ENCODE peak calls at places on chromosome 22, in six cellular contexts. One of them, this sample, is unnamed.

GRCh38 chr22:45051946-45052345 is 42.1 kb upstream of the PHF21B start:
- DNase-seq in endothelial cell of umbilical vein: no peak
- DNase-seq in HepG2: no peak
- DNase-seq in A549: no peak
- DNase-seq in K562: no peak
- DNase-seq in GM12878: no peak
- DNase-seq in this sample: no peak

GRCh38 chr22:27991586-27992293 is 72.7 kb upstream of the PITPNB start:
- DNase-seq in A549: no peak
- DNase-seq in K562: no peak
- DNase-seq in endothelial cell of umbilical vein: no peak
- DNase-seq in HepG2: no peak
- DNase-seq in GM12878: no peak
- DNase-seq in this sample: no peak

GRCh38 chr22:41310336-41310735 is 9.0 kb downstream of the ZC3H7B start:
- DNase-seq in GM12878: no peak
- DNase-seq in A549: no peak
- DNase-seq in endothelial cell of umbilical vein: no peak
- DNase-seq in K562: no peak
- DNase-seq in HepG2: no peak
- DNase-seq in this sample: no peak

GRCh38 chr22:28873183-28873964 is 10.0 kb upstream of the ZNRF3 start:
- DNase-seq in A549: no peak
- DNase-seq in HepG2: no peak
- DNase-seq in GM12878: no peak
- DNase-seq in K562: peak; percentile 20
- DNase-seq in endothelial cell of umbilical vein: no peak
- DNase-seq in this sample: no peak

GRCh38 chr22:46072030-46072881 is 78.1 kb upstream of the PPARA start:
- DNase-seq in GM12878: no peak
- DNase-seq in A549: no peak
- DNase-seq in endothelial cell of umbilical vein: peak; percentile 55
- DNase-seq in HepG2: no peak
- DNase-seq in K562: no peak
- DNase-seq in this sample: peak; percentile 74

GRCh38 chr22:37485006-37485713 is 1.0 kb downstream of the MFNG start:
- DNase-seq in K562: no peak
- DNase-seq in GM12878: no peak
- DNase-seq in endothelial cell of umbilical vein: peak; percentile 76
- DNase-seq in A549: no peak
- DNase-seq in HepG2: no peak
- DNase-seq in this sample: no peak

GRCh38 chr22:38176170-38176741 is 5.4 kb downstream of the PLA2G6 start:
- DNase-seq in K562: no peak
- DNase-seq in endothelial cell of umbilical vein: peak; percentile 99
- DNase-seq in A549: no peak
- DNase-seq in HepG2: no peak
- DNase-seq in GM12878: peak; percentile 65
- DNase-seq in this sample: no peak

GRCh38 chr22:46996595-46997310 is 234.3 kb downstream of the TBC1D22A start:
- DNase-seq in endothelial cell of umbilical vein: peak; percentile 9
- DNase-seq in HepG2: peak; percentile 38
- DNase-seq in A549: peak; percentile 11
- DNase-seq in K562: peak; percentile 24
- DNase-seq in GM12878: no peak
- DNase-seq in this sample: no peak

GRCh38 chr22:35819421-35819820 is 101.7 kb downstream of the APOL5 start:
- DNase-seq in A549: no peak
- DNase-seq in endothelial cell of umbilical vein: no peak
- DNase-seq in K562: no peak
- DNase-seq in HepG2: peak; percentile 54
- DNase-seq in GM12878: no peak
- DNase-seq in this sample: no peak

GRCh38 chr22:46286006-46286405 is 10.7 kb upstream of the GTSE1 start:
- DNase-seq in endothelial cell of umbilical vein: no peak
- DNase-seq in HepG2: no peak
- DNase-seq in A549: no peak
- DNase-seq in K562: no peak
- DNase-seq in GM12878: no peak
- DNase-seq in this sample: no peak

GRCh38 chr22:50035131-50035881 is 22.7 kb upstream of the IL17REL start:
- DNase-seq in K562: no peak
- DNase-seq in A549: no peak
- DNase-seq in endothelial cell of umbilical vein: no peak
- DNase-seq in GM12878: no peak
- DNase-seq in HepG2: no peak
- DNase-seq in this sample: no peak

GRCh38 chr22:35630387-35630793 is 13.3 kb upstream of the MB start:
- DNase-seq in endothelial cell of umbilical vein: no peak
- DNase-seq in A549: peak; percentile 41
- DNase-seq in K562: no peak
- DNase-seq in HepG2: no peak
- DNase-seq in GM12878: no peak
- DNase-seq in this sample: no peak

GRCh38 chr22:21867528-21868266 is at the start of gene MAPK1:
- DNase-seq in endothelial cell of umbilical vein: peak; percentile 92
- DNase-seq in HepG2: peak; percentile 79
- DNase-seq in A549: peak; percentile 58
- DNase-seq in K562: peak; percentile 100
- DNase-seq in GM12878: peak; percentile 97
- DNase-seq in this sample: peak; percentile 95
- TF ChIP-seq CTCF in endothelial cell of umbilical vein: no peak
- TF ChIP-seq CTCF in HepG2: peak; percentile 72
- TF ChIP-seq CTCF in A549: no peak
- TF ChIP-seq CTCF in K562: no peak
- TF ChIP-seq CTCF in GM12878: no peak
- TF ChIP-seq CTCF in this sample: peak; percentile 12

GRCh38 chr22:39230261-39231196 is 14.3 kb downstream of the PDGFB start:
- DNase-seq in HepG2: peak; percentile 90
- DNase-seq in endothelial cell of umbilical vein: no peak
- DNase-seq in GM12878: no peak
- DNase-seq in K562: no peak
- DNase-seq in A549: no peak
- DNase-seq in this sample: no peak
- TF ChIP-seq MYC in HepG2: no peak
- TF ChIP-seq MYC in endothelial cell of umbilical vein: no peak
- TF ChIP-seq MYC in GM12878: no peak
- TF ChIP-seq MYC in K562: no peak
- TF ChIP-seq MYC in A549: no peak
- TF ChIP-seq MYC in this sample: no peak

GRCh38 chr22:48142388-48142787 is 1379.9 kb downstream of the TBC1D22A start:
- DNase-seq in K562: no peak
- DNase-seq in GM12878: no peak
- DNase-seq in endothelial cell of umbilical vein: no peak
- DNase-seq in HepG2: no peak
- DNase-seq in A549: no peak
- DNase-seq in this sample: no peak
- TF ChIP-seq CTCF in K562: no peak
- TF ChIP-seq CTCF in GM12878: no peak
- TF ChIP-seq CTCF in endothelial cell of umbilical vein: no peak
- TF ChIP-seq CTCF in HepG2: no peak
- TF ChIP-seq CTCF in A549: no peak
- TF ChIP-seq CTCF in this sample: no peak

DNA sequence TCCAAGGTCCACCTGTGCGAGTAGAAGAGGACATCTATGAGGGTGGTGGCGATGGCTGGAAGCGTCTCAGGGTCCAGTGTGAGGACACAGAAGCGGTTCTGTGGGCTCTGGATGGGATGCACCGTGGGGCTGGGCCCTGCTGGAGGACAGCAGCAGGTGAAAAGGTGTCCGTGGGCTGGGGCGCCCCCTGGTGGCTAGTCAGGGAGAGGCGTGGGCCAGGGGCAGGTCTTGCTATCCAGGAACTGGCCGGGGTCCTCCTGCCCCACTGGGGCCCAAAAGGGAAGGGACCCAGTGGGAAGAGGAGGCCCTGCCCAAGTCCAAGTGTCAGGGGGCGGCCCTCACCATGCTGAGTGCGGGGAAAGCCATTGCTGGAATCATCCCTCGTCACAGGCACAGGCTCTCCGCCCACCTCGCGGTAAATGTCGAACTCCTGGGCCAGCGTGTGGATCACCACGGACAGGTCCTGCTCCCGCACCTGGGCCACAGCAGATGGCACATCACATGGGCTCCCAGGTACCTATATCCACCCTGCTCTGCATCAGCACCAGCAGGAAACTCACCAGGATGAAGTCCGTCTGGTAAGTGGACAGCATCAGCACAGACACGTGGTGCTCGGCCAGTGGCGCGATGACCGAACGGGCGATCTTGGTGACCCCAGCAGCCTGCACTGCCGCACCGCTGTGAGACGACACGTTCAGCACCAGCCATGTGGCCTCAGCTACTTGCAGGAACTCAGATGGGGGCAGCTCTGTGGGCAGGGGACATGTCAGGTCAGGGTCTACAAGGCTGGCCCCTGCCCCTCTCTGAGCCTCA is 2.3 kb downstream of the CASTOR1 start:
- DNase-seq in HepG2: peak; percentile 45
- DNase-seq in K562: peak; percentile 78
- DNase-seq in GM12878: no peak
- DNase-seq in endothelial cell of umbilical vein: peak; percentile 61
- DNase-seq in A549: peak; percentile 67
- DNase-seq in this sample: peak; percentile 79
- TF ChIP-seq MYC in HepG2: peak; percentile 24
- TF ChIP-seq MYC in K562: peak; percentile 13
- TF ChIP-seq MYC in GM12878: no peak
- TF ChIP-seq MYC in endothelial cell of umbilical vein: no peak
- TF ChIP-seq MYC in A549: no peak
- TF ChIP-seq MYC in this sample: peak; percentile 21

GRCh38 chr22:19707347-19708322 is 6.7 kb upstream of the SEPTIN5 start:
- DNase-seq in A549: no peak
- DNase-seq in GM12878: no peak
- DNase-seq in K562: no peak
- DNase-seq in HepG2: no peak
- DNase-seq in endothelial cell of umbilical vein: no peak
- DNase-seq in this sample: no peak

GRCh38 chr22:19704355-19705015 is 9.8 kb upstream of the SEPTIN5 start:
- DNase-seq in K562: no peak
- DNase-seq in endothelial cell of umbilical vein: no peak
- DNase-seq in GM12878: no peak
- DNase-seq in A549: no peak
- DNase-seq in HepG2: no peak
- DNase-seq in this sample: no peak

GRCh38 chr22:19706661-19707151 is 7.6 kb upstream of the SEPTIN5 start:
- DNase-seq in HepG2: no peak
- DNase-seq in GM12878: no peak
- DNase-seq in A549: no peak
- DNase-seq in endothelial cell of umbilical vein: no peak
- DNase-seq in K562: no peak
- DNase-seq in this sample: peak; percentile 34

GRCh38 chr22:19703869-19704268 is 10.4 kb upstream of the SEPTIN5 start:
- DNase-seq in endothelial cell of umbilical vein: no peak
- DNase-seq in HepG2: no peak
- DNase-seq in A549: no peak
- DNase-seq in K562: no peak
- DNase-seq in GM12878: no peak
- DNase-seq in this sample: no peak

DNA sequence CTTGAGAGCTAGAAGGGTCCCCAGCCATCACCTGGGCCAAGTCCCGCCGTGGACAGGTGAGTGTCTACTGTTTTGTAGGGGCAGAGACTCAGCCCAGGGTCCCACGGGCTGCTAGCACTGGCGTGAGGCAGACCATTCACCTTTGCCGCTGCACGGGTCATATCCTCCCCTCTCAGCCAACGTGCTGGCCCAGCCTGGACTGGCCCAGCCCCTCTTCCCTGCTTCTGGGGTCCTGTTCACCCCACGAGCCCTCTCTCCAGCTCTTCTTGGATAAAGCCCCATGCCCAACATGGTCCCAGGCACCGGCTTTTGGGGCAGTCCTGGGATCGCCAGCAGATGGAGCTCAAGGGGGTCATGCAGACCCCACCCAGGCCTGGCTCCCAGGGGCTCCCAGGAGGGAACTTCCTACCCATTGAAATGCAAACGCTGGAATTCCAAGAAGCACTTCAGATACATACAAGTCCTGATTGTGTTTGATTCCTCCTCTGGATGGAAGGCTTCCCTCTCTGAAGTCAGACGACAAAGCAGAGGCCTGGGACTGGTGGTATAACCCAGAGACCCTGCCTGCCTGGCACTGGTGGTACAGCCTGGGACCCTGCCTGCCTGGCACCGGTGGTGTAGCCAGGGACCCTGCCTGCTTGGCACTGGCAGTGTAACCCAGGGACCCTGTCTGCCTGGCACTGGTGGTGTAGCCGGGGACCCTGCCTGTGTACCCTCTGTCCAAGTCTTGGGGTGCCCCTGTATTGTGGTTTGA is 8.9 kb upstream of the SEPTIN5 start:
- DNase-seq in HepG2: no peak
- DNase-seq in endothelial cell of umbilical vein: no peak
- DNase-seq in GM12878: no peak
- DNase-seq in A549: no peak
- DNase-seq in K562: peak; percentile 43
- DNase-seq in this sample: no peak
- TF ChIP-seq CTCF in HepG2: peak; percentile 13
- TF ChIP-seq CTCF in endothelial cell of umbilical vein: no peak
- TF ChIP-seq CTCF in GM12878: no peak
- TF ChIP-seq CTCF in A549: no peak
- TF ChIP-seq CTCF in K562: peak; percentile 75
- TF ChIP-seq CTCF in this sample: peak; percentile 24

This sample was measured in NB4.